ENCODE peak calls at places on chromosomes 4 and X, in seven cellular contexts. N is cardiac fibroblast, D is mucosa of gallbladder, R is esophagus squamous epithelium, S is A549, I is IMR-90, K is ACHN. H is an unnamed sample.

GRCh38 chr4:3291969-3292570 is 751 bp upstream of the RGS12 start:
- DNase-seq in D (peak; percentile 56), R (no peak), S (peak; percentile 36), K (peak; percentile 52), N (peak; percentile 49), I (no peak), H (peak; percentile 57)

GRCh38 chrX:110082156-110082555 is 79.2 kb downstream of the TMEM164 start:
- DNase-seq in D (no peak), K (no peak), R (no peak), I (peak; percentile 93), N (peak; percentile 93), S (no peak), H (no peak)

GRCh38 chr4:61959087-61959486 is 759.0 kb downstream of the ADGRL3 start:
- DNase-seq in S (no peak), I (no peak), N (no peak), D (no peak), R (no peak), K (no peak), H (no peak)

GRCh38 chr4:15677507-15677988 is 4.1 kb upstream of the FAM200B start:
- DNase-seq in R (no peak), K (peak; percentile 91), S (no peak), I (peak; percentile 48), N (peak; percentile 48), D (peak; percentile 72), H (no peak)

GRCh38 chrX:13763489-13763888 is 28.9 kb downstream of the OFD1 start:
- DNase-seq in S (no peak), N (no peak), D (no peak), K (no peak), R (no peak), I (no peak), H (no peak)

GRCh38 chr4:101160792-101161592 is 186.3 kb downstream of the PPP3CA start:
- DNase-seq in R (no peak), I (no peak), N (no peak), S (no peak), D (no peak), K (no peak), H (no peak)

GRCh38 chrX:154840856-154841255 is 6.4 kb upstream of the SMIM9 start:
- DNase-seq in D (no peak), S (peak; percentile 28), I (peak; percentile 70), K (peak; percentile 43), R (no peak), N (peak; percentile 77), H (no peak)

GRCh38 chr4:6426571-6427438 is 45.6 kb downstream of the PPP2R2C start:
- DNase-seq in I (no peak), R (no peak), D (no peak), S (no peak), N (no peak), K (no peak), H (no peak)

GRCh38 chr4:2849267-2850140 is 5.9 kb downstream of the ADD1 start:
- DNase-seq in N (no peak), S (no peak), R (no peak), K (no peak), D (peak; percentile 42), I (no peak), H (no peak)

GRCh38 chr4:155953151-155954117 is at the start of gene CTSO:
- DNase-seq in I (peak; percentile 85), N (peak; percentile 90), K (peak; percentile 85), R (peak; percentile 23), S (peak; percentile 44), D (peak; percentile 81), H (peak; percentile 75)

GRCh38 chr4:38774181-38774580 is 8.6 kb downstream of the TLR10 start:
- DNase-seq in R (no peak), S (no peak), K (no peak), I (no peak), N (peak; percentile 33), D (no peak), H (no peak)

GRCh38 chr4:174631901-174632758 is 109.8 kb upstream of the HPGD start:
- DNase-seq in S (peak; percentile 5), N (peak; percentile 70), K (peak; percentile 47), I (peak; percentile 23), R (no peak), D (no peak), H (no peak)

GRCh38 chrX:1483843-1484637 is 31.3 kb upstream of the ASMTL start:
- DNase-seq in K (no peak), D (no peak), I (no peak), R (no peak), N (no peak), S (no peak), H (no peak)

GRCh38 chrX:41561045-41561444 is 113.9 kb downstream of the NYX start:
- DNase-seq in S (peak; percentile 5), R (no peak), N (peak; percentile 83), D (peak; percentile 29), I (peak; percentile 95), K (peak; percentile 48), H (no peak)

GRCh38 chrX:1321689-1322088 is 14.9 kb upstream of the IL3RA start:
- DNase-seq in K (no peak), I (no peak), D (no peak), S (no peak), R (no peak), N (no peak), H (no peak)